ENCODE peak calls at places on chromosome 17, in five cellular contexts. D, H, B, O and J are unnamed samples.

GRCh38 chr17:27743288-27743885 is 56.9 kb downstream of the NOS2 start:
- DNase-seq in B (no peak), O (no peak), D (no peak), H (no peak), J (no peak)

GRCh38 chr17:4641297-4642195 is at the start of gene ALOX15:
- DNase-seq in O (no peak), B (no peak), H (no peak), D (no peak), J (no peak)

GRCh38 chr17:58513391-58513912 is 986 bp downstream of the MTMR4 start:
- DNase-seq in B (no peak), D (no peak), O (no peak), H (no peak), J (peak)

GRCh38 chr17:8029121-8029520 is 9.7 kb upstream of the ALOX15B start:
- DNase-seq in H (no peak), O (no peak), B (no peak), D (no peak), J (no peak)

GRCh38 chr17:48330386-48330785 is 99.6 kb downstream of the SKAP1 start:
- DNase-seq in B (no peak), H (no peak), D (no peak), O (no peak), J (no peak)

GRCh38 chr17:76240461-76241204 is at the start of gene RNF157:
- DNase-seq in B (peak), D (peak), O (no peak), H (no peak), J (peak)

GRCh38 chr17:64641499-64641898 is 20.6 kb downstream of the SMURF2 start:
- DNase-seq in O (no peak), D (peak), H (no peak), B (no peak), J (no peak)

GRCh38 chr17:36132421-36132831 is 28.8 kb downstream of the CCL4 start:
- DNase-seq in D (no peak), B (peak), H (no peak), O (no peak), J (peak)

GRCh38 chr17:68870427-68870826 is 84.8 kb downstream of the ABCA8 start:
- DNase-seq in D (no peak), O (no peak), H (no peak), B (no peak), J (no peak)

GRCh38 chr17:6020376-6021010 is 49.7 kb upstream of the WSCD1 start:
- DNase-seq in H (no peak), B (no peak), D (no peak), O (no peak), J (no peak)

GRCh38 chr17:6496116-6496481 is 51.8 kb downstream of the PIMREG start:
- DNase-seq in D (no peak), B (peak), O (no peak), H (no peak), J (peak)

GRCh38 chr17:46782250-46782953 is 36.1 kb downstream of the WNT3 start:
- DNase-seq in O (no peak), D (peak), H (peak), B (peak), J (peak)

GRCh38 chr17:31695456-31696090 is 163.5 kb downstream of the COPRS start:
- DNase-seq in B (no peak), H (no peak), O (no peak), D (no peak), J (no peak)

GRCh38 chr17:9266769-9267168 is 245.5 kb downstream of the NTN1 start:
- DNase-seq in D (no peak), H (no peak), O (no peak), B (peak), J (no peak)

GRCh38 chr17:48134912-48135480 is 27.4 kb downstream of the SNX11 start:
- DNase-seq in O (no peak), B (no peak), D (no peak), H (no peak), J (no peak)

GRCh38 chr17:37824534-37825485 is 80.0 kb upstream of the HNF1B start:
- DNase-seq in B (peak), H (no peak), O (no peak), D (no peak), J (no peak)

GRCh38 chr17:44203731-44204452 is 4.2 kb upstream of the ATXN7L3 start:
- DNase-seq in D (peak), H (peak), B (peak), O (peak), J (peak)

DNA sequence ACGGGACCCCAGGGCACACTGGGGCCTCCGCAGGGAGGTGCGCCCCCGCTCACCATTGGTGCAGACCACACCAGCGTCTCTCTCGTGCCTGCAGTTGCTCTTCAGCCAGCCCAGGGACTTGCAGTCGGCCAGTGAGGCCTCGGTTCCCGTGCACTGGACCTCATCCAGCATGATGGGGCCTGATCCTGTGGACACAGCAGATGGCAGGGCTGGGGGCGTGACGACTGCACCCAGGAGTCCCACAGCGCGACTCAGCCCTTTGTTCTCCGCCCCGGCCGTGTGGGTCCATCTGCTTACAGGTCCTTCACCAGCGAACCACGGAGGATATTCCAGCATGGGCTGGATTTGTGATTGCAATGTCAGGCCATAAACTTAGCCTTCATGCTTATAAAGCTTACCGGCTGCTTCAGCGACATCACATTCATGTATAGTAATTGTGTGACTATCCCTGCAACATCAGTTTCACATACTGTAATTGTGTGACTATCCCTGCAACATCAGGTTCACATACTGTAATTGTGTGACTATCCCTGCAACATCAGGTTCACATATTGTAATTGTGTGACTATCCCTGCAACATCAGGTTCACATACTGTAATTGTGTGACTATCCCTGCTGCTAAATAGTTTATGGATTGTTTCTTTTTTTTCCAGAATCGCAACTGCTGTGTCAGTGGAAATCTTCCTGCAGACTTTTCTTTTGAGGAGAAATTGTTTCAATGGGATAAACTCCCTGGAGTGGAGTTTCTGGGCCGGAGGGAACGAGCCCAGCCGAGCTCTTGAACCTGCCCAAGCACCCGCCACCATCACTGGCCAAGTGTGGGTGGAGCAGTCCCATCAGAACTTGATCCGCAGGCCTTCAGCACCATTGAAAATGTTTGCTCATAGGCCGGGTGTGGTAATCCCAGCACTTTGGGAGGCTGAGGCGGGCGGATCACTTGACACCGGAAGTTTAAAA is 4.8 kb downstream of the LGALS3BP start:
- DNase-seq in O (peak), B (peak), D (peak), H (peak), J (no peak)
- H3K4me3 ChIP-seq in O (peak), B (no peak), D (no peak), H (no peak), J (no peak)

DNA sequence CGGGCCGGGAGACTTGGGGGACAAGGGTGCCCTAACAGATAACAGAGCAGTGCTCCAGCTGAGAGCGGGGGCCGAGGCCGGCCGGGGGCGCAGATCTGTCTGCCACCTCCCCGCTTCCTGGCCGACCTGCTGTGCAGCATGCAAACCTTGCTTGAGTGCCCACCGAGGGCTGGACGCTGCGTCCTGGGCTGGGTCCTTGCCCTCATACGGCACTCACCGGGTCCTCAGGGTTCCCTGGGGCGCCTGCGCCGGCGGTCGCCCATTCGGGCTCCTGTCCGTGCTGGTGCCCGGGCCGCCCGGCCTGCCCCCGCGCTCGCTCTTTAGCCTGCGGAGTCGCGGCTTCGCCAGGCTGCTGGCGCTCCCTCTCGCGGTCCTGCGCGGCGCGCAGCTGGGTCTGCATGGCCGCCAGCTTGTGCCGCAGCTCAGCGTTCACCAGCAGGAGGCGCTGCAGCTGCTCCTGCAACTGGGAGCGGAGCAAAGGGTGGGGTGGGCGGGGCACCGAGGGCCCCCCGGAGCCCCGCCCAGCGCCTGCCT is 1.0 kb downstream of the RILP start:
- DNase-seq in B (peak), O (peak), D (peak), H (peak), J (peak)
- TF ChIP-seq CTCF in B (peak), O (peak), D (peak), H (peak), J (peak)

DNA sequence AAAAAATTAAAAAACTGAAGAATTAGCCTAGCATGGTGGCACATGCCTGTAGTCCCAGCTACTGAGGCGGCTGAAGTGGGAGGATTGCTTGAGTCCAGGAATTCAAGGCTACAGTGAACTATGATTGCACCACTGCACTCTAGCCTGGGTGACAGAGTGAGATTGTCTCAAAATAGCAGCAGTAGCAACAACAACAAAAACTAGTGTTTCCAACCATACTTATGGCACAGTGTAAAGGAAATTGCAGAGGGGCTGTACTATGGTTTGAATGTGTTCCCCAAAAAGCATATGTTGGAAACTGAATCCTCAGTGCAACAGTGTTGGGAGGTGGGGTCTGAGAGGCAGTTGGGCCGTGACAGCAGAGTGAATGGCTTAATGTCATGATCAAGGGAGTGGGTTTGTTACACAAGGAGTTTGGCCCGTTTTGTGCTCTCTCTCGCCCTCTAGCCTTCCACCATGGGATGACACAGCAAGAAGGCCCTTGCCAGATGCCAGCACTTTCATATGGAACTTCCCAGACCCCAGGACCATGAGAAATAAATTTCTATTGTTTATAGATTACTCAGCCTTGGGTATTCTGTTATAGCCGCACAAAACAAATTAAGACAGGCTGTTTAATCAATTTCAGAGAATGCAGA is 70.0 kb downstream of the PGS1 start:
- DNase-seq in B (no peak), O (no peak), D (no peak), H (no peak), J (no peak)
- H3K4me3 ChIP-seq in B (no peak), O (no peak), D (no peak), H (no peak), J (no peak)

DNA sequence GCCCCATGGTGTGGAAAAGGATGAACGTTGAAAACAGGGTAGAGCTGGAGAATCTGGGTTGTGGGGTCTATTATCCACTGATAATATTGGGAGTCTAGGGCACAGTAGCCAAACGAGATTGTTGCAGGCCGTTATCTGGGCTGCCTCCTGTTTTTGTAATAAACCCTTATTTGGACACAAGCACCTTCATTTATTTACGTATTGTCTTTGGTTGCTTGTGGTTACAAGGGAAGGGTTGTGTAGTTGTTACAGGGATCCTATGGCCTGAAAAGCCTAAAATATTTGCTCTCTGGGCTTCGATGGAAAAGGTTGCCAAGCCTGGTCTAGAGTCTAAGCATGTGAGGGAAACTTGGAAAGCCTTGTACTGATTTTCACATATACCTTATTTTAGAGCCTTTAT is 4.3 kb upstream of the SMARCE1 start:
- DNase-seq in O (no peak), B (no peak), D (no peak), H (no peak), J (no peak)
- TF ChIP-seq CTCF in O (no peak), B (no peak), D (no peak), H (no peak), J (no peak)